ENCODE peak calls at places on chromosomes 4 and X, in four cellular contexts. One of them, this sample, is unnamed. For H3K27me3 and H3K4me1, the result is how much of the 10 kb centered on the place peaks cover.

GRCh38 chrX:39065051-39065871 is 264.0 kb downstream of the MID1IP1 start:
- DNase-seq in colonic mucosa: no peak
- DNase-seq in PC-9: no peak
- DNase-seq in astrocyte: no peak
- DNase-seq in this sample: no peak

GRCh38 chr4:80035336-80035735 is 37.7 kb downstream of the ANTXR2 start:
- DNase-seq in colonic mucosa: peak
- DNase-seq in PC-9: no peak
- DNase-seq in astrocyte: no peak
- DNase-seq in this sample: no peak

GRCh38 chr4:38382492-38382891 is 281.5 kb upstream of the KLF3 start:
- DNase-seq in colonic mucosa: no peak
- DNase-seq in PC-9: no peak
- DNase-seq in astrocyte: no peak
- DNase-seq in this sample: no peak

GRCh38 chr4:164136181-164136616 is 617.7 kb upstream of the SMIM31 start:
- DNase-seq in colonic mucosa: no peak
- DNase-seq in PC-9: no peak
- DNase-seq in astrocyte: peak
- DNase-seq in this sample: no peak

GRCh38 chr4:88907478-88907877 is 149.5 kb downstream of the FAM13A start:
- DNase-seq in colonic mucosa: no peak
- DNase-seq in PC-9: no peak
- DNase-seq in astrocyte: no peak
- DNase-seq in this sample: no peak

GRCh38 chr4:41269682-41270081 is 13.0 kb downstream of the UCHL1 start:
- DNase-seq in colonic mucosa: no peak
- DNase-seq in PC-9: no peak
- DNase-seq in astrocyte: no peak
- DNase-seq in this sample: no peak

GRCh38 chrX:137025930-137026329 is 7.9 kb downstream of the GPR101 start:
- DNase-seq in colonic mucosa: no peak
- DNase-seq in PC-9: no peak
- DNase-seq in astrocyte: no peak
- DNase-seq in this sample: no peak

GRCh38 chr4:88352062-88352461 is 26.6 kb upstream of the HERC6 start:
- DNase-seq in colonic mucosa: no peak
- DNase-seq in PC-9: no peak
- DNase-seq in astrocyte: peak
- DNase-seq in this sample: peak

GRCh38 chr4:158597879-158598596 is 73.6 kb downstream of the C4orf46 start:
- DNase-seq in colonic mucosa: no peak
- DNase-seq in PC-9: no peak
- DNase-seq in astrocyte: no peak
- DNase-seq in this sample: no peak

GRCh38 chrX:74251006-74251930 is 52.7 kb upstream of the ZCCHC13 start:
- DNase-seq in colonic mucosa: peak
- DNase-seq in PC-9: peak
- DNase-seq in astrocyte: peak
- DNase-seq in this sample: peak

GRCh38 chr4:1767058-1767769 is 25.9 kb upstream of the FGFR3 start:
- DNase-seq in colonic mucosa: no peak
- DNase-seq in PC-9: peak
- DNase-seq in astrocyte: no peak
- DNase-seq in this sample: no peak

GRCh38 chr4:103947617-103948016 is 227.8 kb upstream of the TACR3 start:
- DNase-seq in colonic mucosa: no peak
- DNase-seq in PC-9: no peak
- DNase-seq in astrocyte: no peak
- DNase-seq in this sample: no peak

GRCh38 chrX:152733261-152733975 is at the start of the genes CSAG1 and MAGEA12:
- DNase-seq in colonic mucosa: no peak
- DNase-seq in PC-9: peak
- DNase-seq in astrocyte: no peak
- DNase-seq in this sample: no peak

GRCh38 chrX:8731579-8732395 is at the start of gene ANOS1:
- DNase-seq in colonic mucosa: no peak
- DNase-seq in PC-9: no peak
- DNase-seq in astrocyte: peak
- DNase-seq in this sample: no peak

GRCh38 chr4:3719836-3720235 is 46.3 kb upstream of the ADRA2C start:
- DNase-seq in colonic mucosa: no peak
- DNase-seq in PC-9: no peak
- DNase-seq in astrocyte: no peak
- DNase-seq in this sample: no peak

GRCh38 chr4:3721627-3722026 is 44.6 kb upstream of the ADRA2C start:
- DNase-seq in colonic mucosa: no peak
- DNase-seq in PC-9: no peak
- DNase-seq in astrocyte: no peak
- DNase-seq in this sample: no peak

GRCh38 chr4:3720461-3720860 is 45.7 kb upstream of the ADRA2C start:
- DNase-seq in colonic mucosa: no peak
- DNase-seq in PC-9: no peak
- DNase-seq in astrocyte: no peak
- DNase-seq in this sample: no peak

GRCh38 chr4:3722446-3723231 is 43.5 kb upstream of the ADRA2C start:
- DNase-seq in colonic mucosa: no peak
- DNase-seq in PC-9: no peak
- DNase-seq in astrocyte: no peak
- DNase-seq in this sample: no peak

DNA sequence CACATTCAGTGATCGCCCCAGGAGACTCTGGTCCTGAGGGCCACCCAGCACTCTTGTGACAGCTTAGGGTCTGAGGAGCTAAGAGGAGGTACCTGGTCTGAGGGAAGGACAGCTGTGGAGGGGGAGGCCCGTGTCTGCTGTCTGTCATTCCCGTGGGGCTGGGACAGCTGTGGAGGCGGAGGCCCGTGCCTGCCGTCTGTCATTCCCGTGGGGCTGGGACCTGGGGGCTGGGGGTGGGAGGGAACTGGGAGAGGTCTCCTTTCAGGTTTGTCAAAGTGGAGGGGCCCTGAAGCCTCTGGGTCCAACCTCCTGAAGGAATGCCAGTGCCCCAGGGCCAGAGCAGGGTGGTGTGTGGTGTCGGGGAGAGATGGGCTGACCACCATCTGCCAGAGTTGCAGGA is 45.0 kb upstream of the ADRA2C start:
- DNase-seq in colonic mucosa: no peak
- DNase-seq in PC-9: no peak
- DNase-seq in astrocyte: no peak
- DNase-seq in this sample: no peak
- H3K27me3 ChIP-seq in colonic mucosa: under half
- H3K27me3 ChIP-seq in PC-9: half or more
- H3K27me3 ChIP-seq in astrocyte: under half
- H3K27me3 ChIP-seq in this sample: under half

DNA sequence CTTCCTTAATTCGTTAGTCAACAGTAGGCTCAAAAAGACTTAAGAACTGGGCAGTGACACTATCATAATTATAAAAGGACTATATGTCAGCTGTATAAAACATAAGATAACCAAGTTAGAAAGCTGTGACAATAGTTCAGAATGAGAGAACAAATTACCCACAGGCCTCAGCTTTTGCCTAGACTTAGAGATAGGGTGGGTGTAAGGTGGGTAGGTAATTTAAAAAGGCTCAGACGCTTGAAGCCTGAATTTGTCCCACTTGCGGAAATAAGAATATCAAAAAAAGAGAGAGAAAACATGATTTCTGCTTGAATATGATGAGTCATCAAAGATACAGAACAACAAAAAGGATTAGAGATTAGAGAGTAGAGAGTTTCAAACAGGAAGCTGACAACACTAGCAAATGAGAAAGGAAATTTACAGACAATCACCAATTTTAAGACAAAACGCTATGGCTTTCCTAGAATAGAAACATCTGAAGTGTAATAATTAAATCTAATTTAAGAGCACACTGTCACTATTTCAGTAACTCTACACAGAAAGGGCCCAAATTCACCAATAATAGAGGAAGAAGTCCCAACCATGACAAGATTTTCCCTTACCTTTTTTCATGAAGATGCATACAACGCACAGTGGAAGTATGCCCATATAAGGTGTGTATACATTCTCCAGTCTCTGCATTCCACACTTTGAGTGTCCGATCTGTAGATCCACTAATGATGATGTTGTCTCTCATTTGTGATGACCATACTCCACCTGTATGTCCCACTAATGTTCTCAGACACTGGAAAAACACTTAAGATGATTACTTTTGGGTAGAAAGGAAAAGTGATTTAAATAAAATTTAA is 208.1 kb downstream of the FBXW7 start:
- DNase-seq in colonic mucosa: no peak
- DNase-seq in PC-9: no peak
- DNase-seq in astrocyte: no peak
- DNase-seq in this sample: peak
- H3K4me1 ChIP-seq in colonic mucosa: under half
- H3K4me1 ChIP-seq in PC-9: under half
- H3K4me1 ChIP-seq in astrocyte: under half
- H3K4me1 ChIP-seq in this sample: half or more

DNA sequence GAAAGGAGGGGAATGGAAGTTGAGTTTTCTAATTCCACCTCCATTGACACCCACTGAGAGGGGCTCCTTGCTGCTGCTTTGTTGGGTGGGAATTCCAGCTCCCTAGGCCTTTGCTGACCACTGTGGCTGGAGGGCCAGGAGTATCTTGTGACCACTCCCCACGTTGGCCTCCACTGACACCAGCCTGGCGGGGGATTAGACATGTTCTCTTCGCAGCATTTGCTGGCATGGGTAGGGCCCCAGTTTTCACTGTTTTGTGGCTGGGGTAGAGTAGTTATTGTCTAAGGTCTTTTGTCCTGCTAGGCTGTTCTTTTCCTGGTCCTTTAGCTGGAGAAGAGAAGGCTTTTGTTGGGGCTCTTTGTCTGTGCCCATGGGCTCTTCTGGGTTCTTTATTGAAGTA is 116.7 kb downstream of the CDKL5 start:
- DNase-seq in colonic mucosa: no peak
- DNase-seq in PC-9: no peak
- DNase-seq in astrocyte: no peak
- DNase-seq in this sample: no peak
- H3K27me3 ChIP-seq in colonic mucosa: under half
- H3K27me3 ChIP-seq in PC-9: under half
- H3K27me3 ChIP-seq in astrocyte: under half
- H3K27me3 ChIP-seq in this sample: under half

GRCh38 chr4:184444953-184445309 is 29.4 kb downstream of the IRF2 start:
- DNase-seq in colonic mucosa: no peak
- DNase-seq in PC-9: no peak
- DNase-seq in astrocyte: no peak
- DNase-seq in this sample: no peak
- H3K4me1 ChIP-seq in colonic mucosa: under half
- H3K4me1 ChIP-seq in PC-9: under half
- H3K4me1 ChIP-seq in astrocyte: under half
- H3K4me1 ChIP-seq in this sample: under half

GRCh38 chr4:152016325-152016665 is 255.5 kb upstream of the GATB start:
- DNase-seq in colonic mucosa: no peak
- DNase-seq in PC-9: no peak
- DNase-seq in astrocyte: no peak
- DNase-seq in this sample: no peak
- H3K27me3 ChIP-seq in colonic mucosa: under half
- H3K27me3 ChIP-seq in PC-9: under half
- H3K27me3 ChIP-seq in astrocyte: under half
- H3K27me3 ChIP-seq in this sample: under half

GRCh38 chr4:7526491-7526890 is 91.8 kb upstream of the PSAPL1 start:
- DNase-seq in colonic mucosa: no peak
- DNase-seq in PC-9: no peak
- DNase-seq in astrocyte: no peak
- DNase-seq in this sample: no peak
- H3K4me1 ChIP-seq in colonic mucosa: under half
- H3K4me1 ChIP-seq in PC-9: under half
- H3K4me1 ChIP-seq in astrocyte: under half
- H3K4me1 ChIP-seq in this sample: under half

GRCh38 chrX:13934731-13935130 is 95.0 kb downstream of the GEMIN8 start:
- DNase-seq in colonic mucosa: no peak
- DNase-seq in PC-9: no peak
- DNase-seq in astrocyte: no peak
- DNase-seq in this sample: no peak

GRCh38 chrX:13933851-13934250 is 95.8 kb downstream of the GEMIN8 start:
- DNase-seq in colonic mucosa: no peak
- DNase-seq in PC-9: no peak
- DNase-seq in astrocyte: no peak
- DNase-seq in this sample: peak

GRCh38 chrX:13936804-13937203 is 92.9 kb downstream of the GEMIN8 start:
- DNase-seq in colonic mucosa: no peak
- DNase-seq in PC-9: no peak
- DNase-seq in astrocyte: no peak
- DNase-seq in this sample: no peak

GRCh38 chrX:13932416-13932815 is 97.3 kb downstream of the GEMIN8 start:
- DNase-seq in colonic mucosa: no peak
- DNase-seq in PC-9: no peak
- DNase-seq in astrocyte: no peak
- DNase-seq in this sample: no peak

DNA sequence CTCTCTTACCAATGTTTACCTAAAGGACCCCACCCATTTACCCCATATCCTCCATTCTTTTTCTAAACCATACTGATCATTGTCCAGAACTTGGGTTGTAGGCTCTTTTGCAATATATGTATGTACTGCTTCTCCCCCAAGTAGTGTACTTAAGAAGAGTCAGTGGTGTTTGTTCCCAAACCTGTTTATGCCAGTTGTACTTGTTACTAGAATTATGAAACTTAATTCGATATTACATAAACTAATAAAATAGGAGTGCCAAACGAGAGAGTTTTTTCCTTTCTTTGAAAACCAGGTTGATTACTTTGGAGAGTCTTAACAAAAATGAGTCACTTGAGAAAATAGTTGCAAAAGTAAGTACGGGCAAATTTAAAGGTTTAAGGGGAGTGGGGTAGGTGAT is 96.3 kb downstream of the GEMIN8 start:
- DNase-seq in colonic mucosa: no peak
- DNase-seq in PC-9: no peak
- DNase-seq in astrocyte: no peak
- DNase-seq in this sample: no peak
- H3K27me3 ChIP-seq in colonic mucosa: under half
- H3K27me3 ChIP-seq in PC-9: under half
- H3K27me3 ChIP-seq in astrocyte: under half
- H3K27me3 ChIP-seq in this sample: under half

GRCh38 chr4:2792711-2793577 is at the start of gene SH3BP2:
- DNase-seq in colonic mucosa: peak
- DNase-seq in PC-9: peak
- DNase-seq in astrocyte: no peak
- DNase-seq in this sample: no peak
- H3K4me1 ChIP-seq in colonic mucosa: under half
- H3K4me1 ChIP-seq in PC-9: under half
- H3K4me1 ChIP-seq in astrocyte: under half
- H3K4me1 ChIP-seq in this sample: under half

This sample was measured in foreskin keratinocyte.